ENCODE peak calls at places on chromosome 3, in six cellular contexts. P, R, X, J, U and D are unnamed samples.

GRCh38 chr3:148852271-148853000 is 12.7 kb upstream of the CPA3 start:
- DNase-seq in P (no peak), R (no peak), X (no peak), J (no peak), U (no peak), D (no peak)

GRCh38 chr3:18657858-18658820 is 233.0 kb upstream of the SATB1 start:
- DNase-seq in P (no peak), R (no peak), X (no peak), J (no peak), U (no peak), D (no peak)

GRCh38 chr3:71962561-71963240 is 177.8 kb upstream of the PROK2 start:
- DNase-seq in P (no peak), R (no peak), X (no peak), J (no peak), U (no peak), D (no peak)

GRCh38 chr3:112514527-112515128 is 15.4 kb upstream of the BTLA start:
- DNase-seq in P (no peak), R (no peak), X (no peak), J (no peak), U (no peak), D (no peak)

GRCh38 chr3:124117486-124117885 is 125.6 kb upstream of the ROPN1 start:
- DNase-seq in P (no peak), R (no peak), X (no peak), J (no peak), U (no peak), D (no peak)

GRCh38 chr3:42213417-42213816 is 52.6 kb downstream of the CCK start:
- DNase-seq in P (no peak), R (no peak), X (no peak), J (no peak), U (no peak), D (no peak)

GRCh38 chr3:70064194-70064787 is 64.8 kb downstream of the SAMMSON start:
- DNase-seq in P (no peak), R (no peak), X (peak), J (peak), U (peak), D (no peak)

GRCh38 chr3:146359841-146360240 is 108.9 kb upstream of the PLSCR4 start:
- DNase-seq in P (no peak), R (no peak), X (no peak), J (no peak), U (no peak), D (no peak)